ENCODE peak calls at places on chromosome 7, in six cellular contexts. F is GM13977; X is SK-N-SH; A is GM12865; I is foreskin fibroblast; S is CD8-positive, alpha-beta T cell. Q is an unnamed sample.

GRCh38 chr7:106848851-106849442 is 16.1 kb upstream of the PIK3CG start:
- DNase-seq in X (no peak), A (no peak), S (no peak), F (no peak), I (peak), Q (no peak)

GRCh38 chr7:151852486-151853396 is 24.2 kb downstream of the PRKAG2 start:
- DNase-seq in S (no peak), X (no peak), A (no peak), I (no peak), F (no peak), Q (no peak)

GRCh38 chr7:52634996-52635395 is 400.4 kb upstream of the POM121L12 start:
- DNase-seq in I (no peak), A (no peak), X (no peak), F (no peak), S (no peak), Q (no peak)

GRCh38 chr7:20745716-20746115 is 41.0 kb downstream of the SP8 start:
- DNase-seq in S (no peak), F (no peak), I (no peak), A (no peak), X (no peak), Q (no peak)

GRCh38 chr7:71016387-71016786 is 115.6 kb upstream of the GALNT17 start:
- DNase-seq in I (peak), X (no peak), S (no peak), F (no peak), A (no peak), Q (no peak)

GRCh38 chr7:52917982-52918578 is 117.4 kb upstream of the POM121L12 start:
- DNase-seq in X (peak), I (no peak), A (no peak), F (no peak), S (no peak), Q (no peak)

GRCh38 chr7:78363866-78364265 is 565.3 kb downstream of the PHTF2 start:
- DNase-seq in I (peak), S (no peak), F (no peak), X (no peak), A (no peak), Q (no peak)

GRCh38 chr7:99366646-99367045 is 7.9 kb upstream of the ARPC1B start:
- DNase-seq in A (no peak), S (no peak), F (no peak), I (no peak), X (no peak), Q (no peak)

GRCh38 chr7:95411036-95411435 is 14.9 kb upstream of the PON3 start:
- DNase-seq in I (peak), F (no peak), X (no peak), S (no peak), A (no peak), Q (no peak)

GRCh38 chr7:68038621-68039314 is 1042.1 kb downstream of the TYW1 start:
- DNase-seq in A (no peak), F (no peak), X (no peak), I (peak), S (no peak), Q (no peak)

GRCh38 chr7:49166441-49166840 is 242.1 kb downstream of the CDC14C start:
- DNase-seq in S (no peak), I (no peak), F (no peak), A (peak), X (peak), Q (no peak)

GRCh38 chr7:72032934-72033333 is 379.2 kb downstream of the CALN1 start:
- DNase-seq in X (no peak), A (no peak), S (no peak), F (no peak), I (no peak), Q (no peak)

GRCh38 chr7:44396931-44397525 is 71.6 kb upstream of the CAMK2B start:
- DNase-seq in S (no peak), I (peak), X (no peak), F (no peak), A (no peak), Q (no peak)

GRCh38 chr7:35370694-35371093 is 116.8 kb upstream of the TBX20 start:
- DNase-seq in A (no peak), I (no peak), F (no peak), X (peak), S (no peak), Q (no peak)
- TF ChIP-seq CTCF in A (no peak), I (no peak), F (no peak), X (no peak), S (no peak), Q (no peak)

DNA sequence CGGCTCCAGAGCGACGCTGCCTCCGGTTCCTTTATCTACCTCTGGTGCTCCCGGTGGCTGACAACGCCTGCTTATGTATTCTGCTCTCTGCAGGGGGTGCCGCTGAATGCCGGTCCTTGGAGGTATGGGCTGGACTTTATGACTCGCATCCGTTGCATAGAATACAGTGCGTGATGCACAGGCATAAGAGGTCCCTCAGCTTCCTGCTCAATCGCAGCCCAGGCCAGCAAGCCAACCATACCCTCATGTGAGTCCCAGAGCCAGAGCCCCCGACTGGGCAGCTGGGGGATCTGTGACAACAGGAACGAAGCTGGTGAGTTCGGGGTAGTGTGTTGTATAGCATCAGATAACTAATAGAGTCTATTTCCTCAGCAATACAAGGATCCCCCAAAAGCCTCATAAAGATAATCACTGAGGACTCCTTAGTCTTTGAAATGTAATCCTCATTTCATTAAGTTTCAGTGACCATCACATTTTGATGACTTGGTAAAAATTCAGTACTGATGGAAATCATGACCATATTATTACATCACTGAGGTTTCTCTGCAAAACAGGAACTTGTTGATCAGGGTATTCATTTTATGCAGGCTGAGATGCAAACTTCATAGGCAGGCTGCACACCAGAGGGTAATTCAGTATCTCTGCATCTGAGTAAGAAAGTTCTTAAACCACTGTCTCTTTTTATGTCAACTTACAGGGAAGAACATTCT is 607.8 kb downstream of the PTPRN2 start:
- DNase-seq in A (no peak), S (no peak), I (no peak), X (no peak), F (no peak), Q (no peak)
- TF ChIP-seq CTCF in A (no peak), S (no peak), I (no peak), X (no peak), F (no peak), Q (no peak)

DNA sequence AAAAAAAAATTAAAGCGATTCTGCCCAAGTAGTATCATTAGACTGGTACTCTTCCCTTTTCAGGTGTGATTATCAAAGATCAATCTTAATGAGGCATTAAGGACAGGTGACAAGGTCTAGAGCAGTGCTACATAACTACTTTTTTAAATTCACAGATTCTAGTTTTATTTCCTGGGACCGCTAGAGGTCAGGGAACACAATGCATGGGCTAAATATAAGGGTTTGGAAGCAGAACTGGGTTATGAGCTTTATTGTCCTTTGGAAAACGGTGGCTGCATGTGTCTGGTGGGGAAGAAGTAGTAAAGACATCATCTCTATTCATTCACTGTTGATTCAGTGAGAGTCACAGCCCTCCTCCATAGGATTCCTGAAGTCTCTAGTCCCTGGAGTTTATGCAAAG is 329.8 kb upstream of the LRGUK start:
- DNase-seq in X (peak), A (no peak), I (no peak), S (no peak), F (no peak), Q (no peak)
- TF ChIP-seq CTCF in X (no peak), A (no peak), I (no peak), S (no peak), F (no peak), Q (no peak)

GRCh38 chr7:129389829-129390228 is 44.4 kb upstream of the STRIP2 start:
- DNase-seq in A (no peak), F (no peak), X (no peak), I (no peak), S (no peak), Q (no peak)
- TF ChIP-seq CTCF in A (no peak), F (no peak), X (no peak), I (no peak), S (no peak), Q (no peak)

DNA sequence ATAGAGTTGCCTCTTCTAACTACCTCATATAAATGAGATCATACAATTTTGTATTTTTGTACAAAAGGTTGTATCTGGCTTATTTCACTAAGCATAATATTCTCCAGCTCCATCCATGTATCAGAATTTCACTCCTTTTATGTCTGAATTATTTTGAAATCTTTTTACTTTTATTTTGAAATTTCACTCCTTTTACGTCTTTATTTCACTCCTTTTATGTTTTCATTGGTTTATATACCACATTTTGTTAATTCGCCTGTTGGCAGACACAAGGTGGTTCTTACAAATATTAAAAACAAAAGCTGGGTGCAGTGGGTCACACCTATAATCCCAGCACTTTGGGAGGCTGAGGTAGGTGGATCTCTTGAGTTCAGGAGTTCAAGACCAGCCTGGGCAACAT is 5.8 kb downstream of the EZH2 start:
- DNase-seq in A (no peak), I (no peak), F (no peak), S (no peak), X (no peak), Q (no peak)
- TF ChIP-seq CTCF in A (no peak), I (no peak), F (no peak), S (no peak), X (no peak), Q (no peak)

GRCh38 chr7:7664344-7664743 is 23.8 kb downstream of the UMAD1 start:
- DNase-seq in S (no peak), X (no peak), A (no peak), F (no peak), I (no peak), Q (no peak)

GRCh38 chr7:7665031-7665430 is 24.5 kb downstream of the UMAD1 start:
- DNase-seq in X (no peak), S (no peak), I (no peak), F (no peak), A (no peak), Q (no peak)

GRCh38 chr7:7667187-7667586 is 26.6 kb downstream of the UMAD1 start:
- DNase-seq in F (no peak), X (no peak), S (no peak), A (no peak), I (no peak), Q (no peak)

GRCh38 chr7:7662527-7662926 is 22.0 kb downstream of the UMAD1 start:
- DNase-seq in S (no peak), I (peak), F (no peak), X (no peak), A (no peak), Q (no peak)
- TF ChIP-seq CTCF in S (no peak), I (peak), F (no peak), X (peak), A (no peak), Q (no peak)

GRCh38 chr7:75690121-75690523 is 48.6 kb downstream of the HIP1 start:
- DNase-seq in S (no peak), A (peak), F (no peak), I (no peak), X (no peak), Q (no peak)
- TF ChIP-seq CTCF in S (no peak), A (no peak), F (no peak), I (no peak), X (no peak), Q (no peak)

DNA sequence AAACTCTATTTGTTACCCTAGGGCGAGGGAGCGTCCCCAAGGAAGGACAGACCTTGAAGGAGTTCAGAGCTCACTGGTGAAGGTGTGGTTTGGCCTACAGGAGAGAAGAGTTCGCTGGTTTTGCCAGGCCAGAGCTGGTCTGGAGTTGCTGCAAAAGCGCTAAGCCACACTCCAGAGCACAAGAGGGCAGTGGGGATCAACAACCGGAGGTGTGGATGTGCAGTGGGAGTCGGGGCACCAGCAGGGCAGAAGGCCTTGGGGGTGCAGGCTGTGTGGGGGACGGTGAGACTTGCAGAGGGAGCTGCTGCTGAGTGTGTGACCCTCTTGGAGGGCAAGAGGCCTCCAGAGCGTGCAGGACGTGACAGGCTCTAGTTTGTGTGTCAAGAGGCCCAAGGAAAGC is 14.4 kb upstream of the CUL1 start:
- DNase-seq in S (no peak), A (no peak), I (no peak), X (no peak), F (no peak), Q (no peak)
- TF ChIP-seq CTCF in S (no peak), A (no peak), I (no peak), X (no peak), F (no peak), Q (no peak)

GRCh38 chr7:822692-823276 is 9.5 kb upstream of the SUN1 start:
- DNase-seq in F (no peak), X (no peak), S (no peak), A (no peak), I (no peak), Q (no peak)
- TF ChIP-seq CTCF in F (no peak), X (peak), S (no peak), A (no peak), I (no peak), Q (no peak)